ENCODE peak calls at places on chromosomes 2 and 18, in eight cellular contexts. Z, E, N, Q, Y, K, B and A are unnamed samples.
A peak's percentile ranks its signal among the peaks of the same experiment; 100 is the strongest.

GRCh38 chr2:120863661-120864320 is 128.1 kb downstream of the GLI2 start:
- DNase-seq in B (peak; percentile 85), K (no peak), E (no peak), Y (peak; percentile 88), N (no peak), Q (no peak), Z (peak; percentile 51), A (no peak)

GRCh38 chr2:222057249-222058073 is 241.3 kb downstream of the PAX3 start:
- DNase-seq in K (no peak), Q (no peak), B (peak; percentile 15), E (no peak), N (no peak), Z (no peak), Y (peak; percentile 24), A (no peak)

GRCh38 chr2:181848356-181848876 is 43.1 kb upstream of the ITPRID2 start:
- DNase-seq in N (no peak), B (peak; percentile 26), Q (no peak), Z (no peak), K (no peak), E (no peak), Y (peak; percentile 3), A (no peak)

GRCh38 chr18:37420315-37420880 is 145.2 kb downstream of the CELF4 start:
- DNase-seq in B (no peak), Q (no peak), K (no peak), N (no peak), Z (no peak), Y (no peak), E (no peak), A (no peak)

GRCh38 chr2:231170058-231170457 is 28.4 kb upstream of the ARMC9 start:
- DNase-seq in Q (no peak), E (no peak), B (peak; percentile 83), Y (peak; percentile 67), N (no peak), K (no peak), Z (no peak), A (no peak)

GRCh38 chr18:79467126-79467525 is 71.4 kb downstream of the NFATC1 start:
- DNase-seq in K (no peak), Z (no peak), B (no peak), N (no peak), Q (no peak), E (no peak), Y (no peak), A (no peak)

GRCh38 chr2:178413472-178414265 is 37.3 kb downstream of the PRKRA start:
- DNase-seq in K (peak; percentile 43), B (peak; percentile 76), E (peak; percentile 58), Z (peak; percentile 83), Y (peak; percentile 82), Q (peak; percentile 40), N (peak; percentile 85), A (peak; percentile 64)

GRCh38 chr2:66537001-66537400 is 102.1 kb downstream of the MEIS1 start:
- DNase-seq in E (no peak), N (no peak), Y (no peak), Q (no peak), K (peak; percentile 93), Z (no peak), B (no peak), A (no peak)

GRCh38 chr2:106991866-106992265 is 105.9 kb upstream of the ST6GAL2 start:
- DNase-seq in N (no peak), Y (no peak), Q (no peak), B (peak; percentile 42), K (no peak), Z (no peak), E (no peak), A (no peak)

GRCh38 chr2:100780203-100781008 is 39.5 kb upstream of the NPAS2 start:
- DNase-seq in Y (peak; percentile 68), K (no peak), Q (no peak), Z (no peak), E (no peak), N (no peak), B (no peak), A (no peak)

GRCh38 chr2:72144746-72145657 is 2.7 kb downstream of the CYP26B1 start:
- DNase-seq in K (no peak), Y (no peak), N (no peak), B (no peak), Q (no peak), Z (peak; percentile 60), E (no peak), A (no peak)

GRCh38 chr2:27211241-27211942 is 449 bp upstream of the ATRAID start:
- DNase-seq in Z (no peak), N (no peak), Y (no peak), Q (no peak), E (no peak), K (peak; percentile 57), B (peak; percentile 6), A (peak; percentile 35)

GRCh38 chr2:55162284-55163006 is 69.6 kb downstream of the CLHC1 start:
- DNase-seq in B (no peak), N (no peak), Y (no peak), Q (no peak), E (no peak), K (no peak), Z (no peak), A (no peak)

GRCh38 chr2:73264332-73264606 is 20.0 kb downstream of the FBXO41 start:
- DNase-seq in B (no peak), K (no peak), E (no peak), N (no peak), Q (no peak), Z (no peak), Y (no peak), A (no peak)